ENCODE peak calls at places on chromosomes 4 and X, in four cellular contexts. X is RKO, T is activated gamma-delta T cell, H is left ventricle myocardium inferior. C is an unnamed sample.

GRCh38 chr4:129240816-129241215 is 144.9 kb downstream of the C4orf33 start:
- DNase-seq in X (no peak), T (no peak), H (no peak), C (no peak)

GRCh38 chr4:152894673-152895072 is 41.5 kb upstream of the FHDC1 start:
- DNase-seq in X (peak), T (no peak), H (no peak), C (no peak)

GRCh38 chrX:40260123-40260751 is 162.5 kb upstream of the BCOR start:
- DNase-seq in X (no peak), T (no peak), H (no peak), C (no peak)

GRCh38 chrX:41670108-41670507 is 18.7 kb upstream of the GPR34 start:
- DNase-seq in X (no peak), T (no peak), H (no peak), C (no peak)

GRCh38 chr4:132504438-132504837 is 644.7 kb upstream of the PCDH10 start:
- DNase-seq in X (peak), T (no peak), H (no peak), C (no peak)

GRCh38 chr4:53366301-53366716 is 448 bp upstream of the SCFD2 start:
- DNase-seq in X (no peak), T (no peak), H (no peak), C (no peak)

GRCh38 chr4:185015108-185015507 is 3.2 kb upstream of the HELT start:
- DNase-seq in X (no peak), T (no peak), H (no peak), C (no peak)

GRCh38 chrX:74537011-74537390 is 77.4 kb downstream of the RLIM start:
- DNase-seq in X (peak), T (no peak), H (peak), C (no peak)

GRCh38 chr4:38387348-38387747 is 276.7 kb upstream of the KLF3 start:
- DNase-seq in X (no peak), T (no peak), H (peak), C (no peak)

GRCh38 chr4:142519342-142519741 is 326.8 kb downstream of the INPP4B start:
- DNase-seq in X (no peak), T (no peak), H (no peak), C (no peak)

GRCh38 chr4:73416423-73417087 is 12.5 kb downstream of the ALB start:
- DNase-seq in X (no peak), T (no peak), H (no peak), C (no peak)

GRCh38 chr4:168397611-168398169 is 79.1 kb upstream of the DDX60 start:
- DNase-seq in X (no peak), T (no peak), H (no peak), C (no peak)

GRCh38 chr4:24229976-24230375 is 340.1 kb upstream of the PPARGC1A start:
- DNase-seq in X (no peak), T (no peak), H (no peak), C (no peak)

GRCh38 chrX:11423362-11423818 is 130.2 kb downstream of the AMELX start:
- DNase-seq in X (peak), T (no peak), H (no peak), C (peak)

GRCh38 chrX:100973411-100973810 is 3.9 kb downstream of the ARL13A start:
- DNase-seq in X (no peak), T (no peak), H (no peak), C (no peak)

GRCh38 chr4:158580064-158580463 is 58.4 kb downstream of the RXFP1 start:
- DNase-seq in X (no peak), T (no peak), H (no peak), C (no peak)

GRCh38 chr4:184330008-184330400 is 112.3 kb upstream of the ENPP6 start:
- DNase-seq in X (peak), T (no peak), H (peak), C (no peak)

GRCh38 chr4:1409079-1409805 is 3.0 kb upstream of the NKX1-1 start:
- DNase-seq in X (no peak), T (no peak), H (no peak), C (no peak)

GRCh38 chr4:70743728-70744127 is 22.0 kb downstream of the RUFY3 start:
- DNase-seq in X (no peak), T (no peak), H (no peak), C (no peak)

GRCh38 chr4:25378130-25378743 is 1.2 kb downstream of the ANAPC4 start:
- DNase-seq in X (no peak), T (no peak), H (no peak), C (no peak)

GRCh38 chrX:19725545-19726102 is 161.8 kb downstream of the SH3KBP1 start:
- DNase-seq in X (no peak), T (no peak), H (no peak), C (no peak)

GRCh38 chr4:14336656-14337055 is 665.6 kb upstream of the CPEB2 start:
- DNase-seq in X (no peak), T (no peak), H (no peak), C (no peak)

GRCh38 chr4:24067781-24068193 is 177.9 kb upstream of the PPARGC1A start:
- DNase-seq in X (peak), T (no peak), H (peak), C (peak)

GRCh38 chrX:118459494-118459893 is 36.1 kb upstream of the DOCK11 start:
- DNase-seq in X (peak), T (no peak), H (no peak), C (peak)

GRCh38 chr4:7783560-7783959 is 156.1 kb downstream of the AFAP1 start:
- DNase-seq in X (no peak), T (no peak), H (no peak), C (no peak)

GRCh38 chr4:175758595-175758994 is 53.5 kb downstream of the GPM6A start:
- DNase-seq in X (no peak), T (no peak), H (no peak), C (no peak)

GRCh38 chrX:47723689-47724088 is 64.7 kb upstream of the UXT start:
- DNase-seq in X (no peak), T (no peak), H (no peak), C (no peak)

GRCh38 chr4:12041828-12042227 is 613.1 kb upstream of the HS3ST1 start:
- DNase-seq in X (no peak), T (no peak), H (no peak), C (no peak)

GRCh38 chr4:138111462-138112000 is 130.6 kb downstream of the SLC7A11 start:
- DNase-seq in X (no peak), T (no peak), H (no peak), C (peak)

GRCh38 chrX:137428251-137428661 is 137.7 kb upstream of the ZIC3 start:
- DNase-seq in X (no peak), T (no peak), H (no peak), C (no peak)

GRCh38 chr4:123477804-123478209 is 81.2 kb downstream of the SPRY1 start:
- DNase-seq in X (no peak), T (no peak), H (no peak), C (no peak)